ENCODE peak calls at places on chromosomes 4 and X, in four cellular contexts. K is PC-9, C is transverse colon, X is dorsolateral prefrontal cortex. B is an unnamed sample.

GRCh38 chr4:57119054-57119651 is 9.0 kb upstream of the IGFBP7 start:
- DNase-seq in C (peak; percentile 54), K (peak; percentile 42), X (no peak), B (peak; percentile 92)

GRCh38 chrX:80817002-80817401 is 7.3 kb upstream of the BRWD3 start:
- DNase-seq in K (no peak), X (no peak), C (no peak), B (no peak)

GRCh38 chr4:104015680-104016079 is 295.9 kb upstream of the TACR3 start:
- DNase-seq in X (no peak), C (no peak), K (peak; percentile 1), B (no peak)

GRCh38 chr4:133150643-133151300 is 1.7 kb downstream of the PCDH10 start:
- DNase-seq in C (no peak), K (no peak), X (peak; percentile 43), B (no peak)

GRCh38 chr4:6087669-6088068 is 69.4 kb upstream of the C4orf50 start:
- DNase-seq in C (no peak), X (no peak), K (peak; percentile 29), B (no peak)

GRCh38 chr4:155413451-155413850 is 36.7 kb upstream of the MAP9 start:
- DNase-seq in C (no peak), X (no peak), K (no peak), B (no peak)

GRCh38 chr4:184028571-184028996 is 123.5 kb downstream of the STOX2 start:
- DNase-seq in X (no peak), K (peak; percentile 25), C (no peak), B (no peak)

GRCh38 chr4:74189331-74190043 is 31.6 kb downstream of the MTHFD2L start:
- DNase-seq in K (no peak), C (no peak), X (no peak), B (no peak)

GRCh38 chr4:76208005-76208765 is 5.4 kb downstream of the SCARB2 start:
- DNase-seq in X (peak; percentile 62), C (peak; percentile 82), K (peak; percentile 13), B (peak; percentile 76)

GRCh38 chrX:124791492-124792095 is 445.2 kb downstream of the SH2D1A start:
- DNase-seq in K (no peak), X (no peak), C (no peak), B (no peak)

GRCh38 chrX:17032351-17032750 is 85.9 kb downstream of the REPS2 start:
- DNase-seq in X (no peak), C (no peak), K (peak; percentile 24), B (no peak)

GRCh38 chr4:157779084-157779483 is 393.7 kb downstream of the GASK1B start:
- DNase-seq in C (no peak), K (no peak), X (no peak), B (no peak)

GRCh38 chrX:95885074-95885473 is 799.6 kb upstream of the DIAPH2 start:
- DNase-seq in K (no peak), X (no peak), C (peak; percentile 30), B (no peak)

GRCh38 chr4:7537853-7538252 is 103.1 kb upstream of the PSAPL1 start:
- DNase-seq in C (no peak), X (no peak), K (no peak), B (no peak)

GRCh38 chrX:69173906-69174305 is 8.7 kb upstream of the PJA1 start:
- DNase-seq in X (no peak), K (no peak), C (no peak), B (no peak)

GRCh38 chr4:127778102-127778501 is 4.0 kb upstream of the HSPA4L start:
- DNase-seq in K (no peak), C (no peak), X (no peak), B (no peak)

GRCh38 chr4:37793562-37793961 is 32.9 kb upstream of the PGM2 start:
- DNase-seq in X (no peak), K (peak; percentile 13), C (no peak), B (no peak)

DNA sequence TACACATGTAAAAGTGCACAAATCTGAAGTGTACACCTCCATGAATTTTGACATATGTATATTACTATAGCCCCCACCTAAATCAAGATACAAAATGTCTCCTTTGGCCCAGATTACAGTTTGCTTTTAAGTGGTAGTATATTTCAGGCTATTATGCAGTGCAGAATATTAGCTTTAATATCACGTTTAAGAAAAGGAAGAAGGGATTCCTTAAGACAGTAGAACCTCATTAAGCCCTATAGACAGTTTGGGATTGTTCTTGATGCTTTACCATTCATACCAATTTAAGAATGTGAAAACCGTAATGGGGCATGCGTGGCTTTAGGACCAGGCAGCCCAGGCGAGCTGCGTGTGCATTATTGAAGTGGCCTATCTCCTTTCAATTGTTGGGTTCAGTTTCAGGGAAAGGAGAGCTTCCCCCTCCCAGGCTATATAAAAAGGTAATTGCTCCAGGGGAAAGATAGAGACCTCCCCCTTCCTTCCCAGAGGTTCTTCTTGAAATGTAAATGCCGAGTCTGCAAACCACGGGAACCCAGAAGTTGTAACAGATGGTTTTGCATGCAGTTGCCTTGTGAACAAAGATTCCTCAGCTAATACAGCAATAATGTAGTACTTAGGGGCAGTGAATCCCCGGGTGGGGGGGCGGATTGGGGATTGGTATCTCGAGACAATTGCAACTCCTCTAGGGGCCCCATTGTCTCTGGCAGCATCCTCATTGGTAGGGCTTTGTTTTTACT is 106.1 kb downstream of the UCHL1 start:
- DNase-seq in X (no peak), K (no peak), C (no peak), B (peak; percentile 54)
- H3K27me3 ChIP-seq in X (no peaks in the 10 kb centered on the region), K (no peaks in the 10 kb centered on the region), C (peaks cover 6% of the 10 kb centered on the region), B (no peaks in the 10 kb centered on the region)

DNA sequence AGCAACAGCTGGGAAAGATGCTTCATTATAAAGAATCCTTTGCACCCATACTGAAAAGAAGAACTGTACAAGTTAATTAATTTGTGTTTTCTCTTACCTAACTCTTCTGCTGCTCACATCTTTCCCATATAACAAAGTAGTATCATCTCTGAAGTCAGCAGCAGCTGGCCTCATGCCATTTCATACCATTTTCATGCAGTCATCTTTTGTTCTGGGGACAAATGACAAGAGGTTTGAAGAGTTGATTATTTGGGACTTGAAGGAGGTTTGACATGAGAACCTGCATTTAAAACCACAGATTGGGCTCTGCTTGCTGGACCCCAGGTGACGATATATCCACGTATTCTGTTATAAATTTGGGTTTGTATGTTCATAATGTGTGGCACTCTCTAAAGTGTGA is 430.3 kb downstream of the SPRY1 start:
- DNase-seq in K (peak; percentile 27), X (no peak), C (no peak), B (peak; percentile 47)
- H3K27ac ChIP-seq in K (no peak overlapping the region), X (no peak overlapping the region), C (no peak overlapping the region), B (no peak overlapping the region)

GRCh38 chr4:1419708-1420107 is 13.5 kb upstream of the NKX1-1 start:
- DNase-seq in K (no peak), X (peak; percentile 2), C (no peak), B (no peak)
- H3K27me3 ChIP-seq in K (peaks cover 81% of the 10 kb centered on the region), X (peaks cover 4% of the 10 kb centered on the region), C (peaks cover 80% of the 10 kb centered on the region), B (no peaks in the 10 kb centered on the region)

GRCh38 chr4:40769266-40769665 is 19.5 kb downstream of the NSUN7 start:
- DNase-seq in C (no peak), X (no peak), K (no peak), B (no peak)
- H3K27ac ChIP-seq in C (no peak overlapping the region), X (no peak overlapping the region), K (no peak overlapping the region), B (no peak overlapping the region)